ENCODE peak calls at places on chromosomes 5 and 9, in five cellular contexts. X, C, M, R and U are unnamed samples.

GRCh38 chr9:104087894-104088293 is 6.2 kb upstream of the SMC2 start:
- DNase-seq in R (no peak), X (no peak), C (no peak), M (no peak), U (no peak)

GRCh38 chr5:37514946-37515345 is 135.8 kb downstream of the WDR70 start:
- DNase-seq in X (no peak), C (no peak), R (no peak), M (no peak), U (no peak)

GRCh38 chr5:67031689-67032088 is 164.9 kb downstream of the CD180 start:
- DNase-seq in X (no peak), C (no peak), M (no peak), R (no peak), U (no peak)

GRCh38 chr5:151157426-151158286 is at the start of gene ANXA6:
- DNase-seq in M (peak), X (peak), C (peak), R (peak), U (no peak)

GRCh38 chr9:87238545-87238944 is 259.1 kb upstream of the DAPK1 start:
- DNase-seq in M (no peak), R (no peak), X (no peak), C (no peak), U (no peak)

GRCh38 chr9:70924380-70924779 is 197.0 kb downstream of the TRPM3 start:
- DNase-seq in M (no peak), R (no peak), C (no peak), X (no peak), U (no peak)

GRCh38 chr9:3850083-3850482 is 324.3 kb upstream of the RFX3 start:
- DNase-seq in C (no peak), M (no peak), R (no peak), X (no peak), U (no peak)

GRCh38 chr5:164563370-164563769 is 1058.0 kb downstream of the MAT2B start:
- DNase-seq in R (no peak), M (no peak), X (no peak), C (no peak), U (no peak)

GRCh38 chr5:178986326-178986960 is 8.7 kb downstream of the GRM6 start:
- DNase-seq in R (no peak), M (no peak), X (no peak), C (no peak), U (no peak)

GRCh38 chr9:25584611-25585010 is 93.6 kb downstream of the TUSC1 start:
- DNase-seq in M (no peak), X (no peak), C (no peak), R (no peak), U (no peak)

GRCh38 chr9:134055981-134056461 is 11.8 kb downstream of the BRD3 start:
- DNase-seq in C (no peak), M (no peak), R (no peak), X (no peak), U (no peak)

GRCh38 chr5:54902817-54903473 is 82.4 kb downstream of the ESM1 start:
- DNase-seq in C (no peak), X (no peak), M (no peak), R (no peak), U (peak)

GRCh38 chr5:74294231-74294705 is 346.3 kb downstream of the ENC1 start:
- DNase-seq in C (no peak), M (no peak), X (no peak), R (no peak), U (peak)

GRCh38 chr5:13378073-13378472 is 566.4 kb downstream of the DNAH5 start:
- DNase-seq in M (no peak), X (no peak), R (no peak), C (no peak), U (no peak)

GRCh38 chr9:71487046-71487445 is 281.3 kb downstream of the CEMIP2 start:
- DNase-seq in X (peak), M (no peak), R (no peak), C (no peak), U (no peak)

GRCh38 chr9:123357748-123358059 is 1.7 kb downstream of the CRB2 start:
- DNase-seq in X (no peak), R (no peak), M (no peak), C (no peak), U (no peak)

GRCh38 chr5:155278524-155278923 is 265.0 kb downstream of the KIF4B start:
- DNase-seq in X (no peak), C (no peak), R (no peak), M (no peak), U (no peak)

GRCh38 chr9:104258289-104259045 is 164.4 kb downstream of the SMC2 start:
- DNase-seq in C (no peak), M (peak), R (no peak), X (peak), U (no peak)

GRCh38 chr9:132647355-132647754 is 22.4 kb downstream of the DDX31 start:
- DNase-seq in X (no peak), R (no peak), M (no peak), C (no peak), U (no peak)

GRCh38 chr9:114280636-114281315 is 42.1 kb upstream of the ORM1 start:
- DNase-seq in M (no peak), R (no peak), X (peak), C (no peak), U (no peak)

GRCh38 chr9:2802494-2802921 is 41.4 kb downstream of the PUM3 start:
- DNase-seq in C (no peak), X (no peak), R (peak), M (no peak), U (no peak)

GRCh38 chr5:1501372-1502045 is 22.3 kb downstream of the LPCAT1 start:
- DNase-seq in C (no peak), M (no peak), X (no peak), R (no peak), U (no peak)

GRCh38 chr9:124749284-124749683 is 21.8 kb downstream of the NR6A1 start:
- DNase-seq in X (no peak), M (no peak), C (no peak), R (no peak), U (no peak)

GRCh38 chr5:180456792-180457191 is 37.4 kb upstream of the CNOT6 start:
- DNase-seq in R (no peak), M (no peak), X (no peak), C (no peak), U (no peak)

GRCh38 chr5:1474183-1474839 is 29.1 kb upstream of the SLC6A3 start:
- DNase-seq in M (no peak), C (no peak), R (no peak), X (no peak), U (no peak)

GRCh38 chr9:114122152-114122615 is 23.1 kb upstream of the KIF12 start:
- DNase-seq in X (no peak), C (no peak), M (no peak), R (no peak), U (no peak)

GRCh38 chr5:102294996-102295395 is 1.1 kb downstream of the SLCO4C1 start:
- DNase-seq in C (no peak), R (no peak), M (no peak), X (no peak), U (no peak)

GRCh38 chr5:39783756-39784421 is 359.1 kb upstream of the DAB2 start:
- DNase-seq in X (no peak), M (no peak), C (no peak), R (no peak), U (no peak)

GRCh38 chr5:153974131-153974812 is 64.4 kb downstream of the FAM114A2 start:
- DNase-seq in C (peak), R (peak), M (no peak), X (peak), U (no peak)

GRCh38 chr9:24073237-24073636 is 247.2 kb upstream of the ELAVL2 start:
- DNase-seq in R (no peak), M (no peak), C (no peak), X (peak), U (no peak)

GRCh38 chr9:97852001-97852398 is 1.0 kb upstream of the FOXE1 start:
- DNase-seq in C (no peak), X (peak), R (no peak), M (no peak), U (no peak)

GRCh38 chr9:117677578-117677977 is 26.6 kb upstream of the TLR4 start:
- DNase-seq in R (no peak), C (no peak), M (no peak), X (no peak), U (no peak)

GRCh38 chr9:98801969-98802371 is 5.5 kb upstream of the GALNT12 start:
- DNase-seq in M (no peak), X (no peak), R (no peak), C (no peak), U (no peak)

GRCh38 chr5:150377964-150378694 is 20.6 kb downstream of the TCOF1 start:
- DNase-seq in M (no peak), X (no peak), C (no peak), R (no peak), U (no peak)

GRCh38 chr9:106583751-106584150 is 279.2 kb upstream of the ZNF462 start:
- DNase-seq in M (no peak), R (no peak), C (no peak), X (no peak), U (no peak)

GRCh38 chr9:99720455-99721050 is 101.1 kb upstream of the NR4A3 start:
- DNase-seq in R (no peak), X (no peak), C (no peak), M (no peak), U (peak)

GRCh38 chr9:122090287-122090883 is 2.7 kb downstream of the TTLL11 start:
- DNase-seq in C (no peak), X (no peak), R (peak), M (no peak), U (no peak)

GRCh38 chr5:32536246-32536645 is 49.1 kb upstream of the SUB1 start:
- DNase-seq in C (no peak), X (no peak), R (no peak), M (no peak), U (no peak)
- TF ChIP-seq ATF2 in C (no peak), X (no peak), R (no peak), M (no peak), U (no peak)

GRCh38 chr5:148855249-148856008 is 29.0 kb downstream of the ADRB2 start:
- DNase-seq in C (no peak), M (no peak), X (no peak), R (no peak), U (no peak)
- TF ChIP-seq ATF2 in C (no peak), M (no peak), X (no peak), R (no peak), U (no peak)

DNA sequence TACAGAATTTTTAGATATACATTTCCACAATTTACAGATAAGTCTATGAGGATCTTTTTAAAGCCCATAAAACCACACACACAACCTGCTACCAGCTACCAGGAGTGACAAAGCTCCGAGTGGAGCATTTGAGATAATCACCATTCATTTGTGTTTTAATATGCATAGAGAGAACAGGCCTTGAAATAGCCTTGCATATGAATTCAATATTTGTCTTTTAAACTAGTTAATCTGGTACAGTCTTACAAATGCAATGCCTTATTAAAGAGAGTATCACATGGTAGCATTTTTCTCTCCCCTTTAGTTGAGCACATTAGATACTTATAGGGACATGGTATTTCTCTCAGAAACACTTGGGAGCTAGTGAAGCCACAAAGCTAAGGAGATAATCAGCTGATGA is 49.1 kb downstream of the SEMA5A start:
- DNase-seq in R (no peak), C (no peak), M (no peak), X (no peak), U (no peak)
- TF ChIP-seq ATF2 in R (no peak), C (no peak), M (no peak), X (no peak), U (no peak)

DNA sequence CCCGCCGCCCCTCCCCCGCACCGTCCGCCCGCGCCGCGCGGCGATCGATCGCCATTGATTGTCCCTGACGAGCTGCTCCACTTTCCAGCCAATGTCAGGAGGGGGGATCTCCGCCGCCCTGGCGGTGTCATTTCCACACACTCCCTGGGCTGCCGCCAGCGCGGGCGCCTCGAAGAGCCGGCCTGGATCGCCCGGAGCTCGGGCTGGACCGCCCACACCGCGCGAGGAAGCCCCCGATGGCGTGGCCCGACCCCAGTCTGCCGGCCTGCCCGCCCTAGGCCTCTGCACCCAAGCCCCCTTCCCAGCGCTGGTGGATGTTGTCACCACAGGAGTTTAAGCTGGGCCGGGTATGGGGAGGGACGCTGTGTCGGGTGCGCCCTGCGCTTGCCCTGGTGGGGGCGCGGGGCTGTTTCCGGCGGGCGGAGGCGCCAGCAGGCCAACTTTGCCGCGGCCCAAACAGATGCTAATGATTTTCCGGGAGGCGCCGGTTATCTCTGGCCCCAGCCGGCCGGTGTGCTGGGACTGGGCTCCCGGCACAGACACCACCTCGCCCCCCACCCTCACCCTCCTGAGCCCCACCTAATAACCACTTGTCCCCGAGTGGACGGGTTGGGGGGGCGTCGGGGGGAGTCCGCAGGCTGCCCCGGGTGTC is 10.6 kb upstream of the CXXC5 start:
- DNase-seq in C (peak), X (peak), R (peak), M (no peak), U (no peak)
- TF ChIP-seq ATF2 in C (no peak), X (no peak), R (peak), M (no peak), U (no peak)

GRCh38 chr5:72328172-72328571 is 8.0 kb downstream of the PTCD2 start:
- DNase-seq in X (no peak), R (no peak), C (no peak), M (no peak), U (no peak)
- TF ChIP-seq ATF2 in X (no peak), R (no peak), C (no peak), M (no peak), U (no peak)

GRCh38 chr9:135565141-135565628 is 3.6 kb downstream of the PAEP start:
- DNase-seq in M (no peak), R (no peak), C (peak), X (no peak), U (no peak)
- TF ChIP-seq ATF2 in M (no peak), R (no peak), C (no peak), X (no peak), U (no peak)

GRCh38 chr5:111699976-111700375 is 57.0 kb downstream of the NREP start:
- DNase-seq in X (no peak), R (peak), M (no peak), C (no peak), U (no peak)
- TF ChIP-seq ATF2 in X (no peak), R (no peak), M (no peak), C (no peak), U (no peak)

DNA sequence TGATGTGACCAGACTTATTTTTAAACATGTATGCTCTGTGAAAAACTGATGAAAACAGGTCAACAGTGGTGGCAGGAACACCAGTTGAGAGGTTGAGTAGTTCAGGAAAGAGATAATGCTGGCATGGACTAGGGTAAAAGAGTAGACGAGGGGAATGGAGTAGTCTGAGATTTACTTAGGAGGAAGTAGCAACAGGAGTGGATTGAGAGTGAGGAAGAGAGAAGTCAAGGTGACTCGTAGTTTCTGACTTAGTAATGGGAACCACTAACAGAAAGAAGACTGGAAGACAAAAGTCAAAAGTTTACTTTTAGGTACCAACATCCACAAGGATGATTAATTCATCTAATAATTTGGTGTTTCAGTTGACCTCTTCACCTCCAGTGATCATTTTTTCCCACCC is 3.6 kb downstream of the SRA1 start:
- DNase-seq in X (no peak), R (no peak), M (no peak), C (no peak), U (no peak)
- TF ChIP-seq ATF2 in X (no peak), R (no peak), M (no peak), C (no peak), U (no peak)

DNA sequence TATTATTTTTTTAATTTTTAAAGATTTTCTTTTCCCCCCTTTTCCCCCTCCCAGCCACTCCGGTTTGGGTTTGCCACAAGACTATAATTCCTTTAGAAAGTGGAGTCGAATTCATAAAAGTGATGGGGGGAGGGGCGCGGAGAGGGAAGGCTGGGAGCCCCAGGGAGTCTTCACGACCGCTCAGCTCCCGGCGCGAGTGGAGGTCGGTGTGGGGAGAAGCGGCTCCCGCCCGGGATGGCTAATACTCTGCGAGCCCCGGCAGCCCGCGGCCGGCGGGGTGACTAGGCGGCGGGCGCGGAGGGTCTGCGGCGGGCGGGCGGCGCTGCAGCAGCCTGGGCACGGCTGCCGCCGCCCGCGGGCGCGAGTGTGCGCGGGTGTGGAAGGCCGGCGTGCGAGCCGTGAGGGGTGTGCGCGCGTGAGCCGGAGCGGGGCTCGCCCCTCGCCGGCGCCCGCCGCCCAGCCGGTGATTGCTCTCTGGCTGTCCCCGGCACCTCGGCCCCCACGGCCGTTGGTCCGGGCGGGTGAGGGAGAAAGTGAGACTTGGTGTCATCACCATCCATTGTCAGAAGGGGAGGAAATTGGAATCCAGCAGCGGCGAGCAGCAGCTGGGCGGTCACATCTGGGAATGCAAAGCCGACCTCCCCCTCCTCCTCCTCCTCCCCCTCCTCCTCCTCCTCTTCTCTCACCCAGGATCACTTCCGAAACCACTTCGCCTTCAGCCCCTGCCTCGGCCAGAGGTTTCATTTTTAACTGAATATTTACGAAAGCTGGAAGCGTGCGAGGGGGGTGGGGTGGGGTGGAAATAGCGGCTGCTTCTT is at the start of gene PARP8:
- DNase-seq in X (peak), C (no peak), M (no peak), R (no peak), U (no peak)
- TF ChIP-seq ATF2 in X (no peak), C (no peak), M (no peak), R (no peak), U (no peak)

GRCh38 chr9:81621785-81622243 is 67.5 kb downstream of the TLE1 start:
- DNase-seq in M (no peak), X (peak), C (no peak), R (no peak), U (no peak)
- TF ChIP-seq ATF2 in M (no peak), X (no peak), C (no peak), R (no peak), U (no peak)